ENCODE peak calls at places on chromosomes 16 and 17, in six cellular contexts. X is ascending aorta, I is A549, L is tibial artery, N is AG04450, Q is body of pancreas. B is an unnamed sample. For H3K9me3, the result is how much of the 10 kb centered on the place peaks cover.

GRCh38 chr17:7477392-7478275 is 1.8 kb downstream of the ZBTB4 start:
- DNase-seq in L (peak), I (peak), X (no peak), N (peak), Q (peak), B (peak)

GRCh38 chr16:21156767-21157467 is 1.6 kb upstream of the LDAF1 start:
- DNase-seq in Q (peak), I (peak), L (no peak), X (no peak), N (no peak), B (peak)

GRCh38 chr17:18021372-18021771 is 17.6 kb downstream of the ATPAF2 start:
- DNase-seq in N (no peak), L (no peak), X (no peak), Q (no peak), I (peak), B (no peak)

GRCh38 chr16:16071631-16072244 is 122.3 kb downstream of the ABCC1 start:
- DNase-seq in N (no peak), I (no peak), Q (peak), X (no peak), L (no peak), B (peak)

GRCh38 chr16:70746040-70746707 is 54.8 kb downstream of the VAC14 start:
- DNase-seq in X (peak), I (peak), L (peak), Q (peak), N (no peak), B (peak)

GRCh38 chr17:40551874-40552768 is 13.2 kb downstream of the CCR7 start:
- DNase-seq in X (no peak), L (peak), Q (peak), I (peak), N (peak), B (peak)

GRCh38 chr16:27922433-27922832 is 141.1 kb downstream of the GSG1L start:
- DNase-seq in X (no peak), L (no peak), I (no peak), N (no peak), Q (no peak), B (no peak)

GRCh38 chr17:44875761-44876160 is 23.5 kb downstream of the EFTUD2 start:
- DNase-seq in Q (no peak), N (no peak), I (no peak), X (no peak), L (no peak), B (no peak)

GRCh38 chr16:25258856-25259179 is 1.2 kb upstream of the ZKSCAN2 start:
- DNase-seq in L (no peak), N (no peak), X (no peak), Q (no peak), I (no peak), B (no peak)

GRCh38 chr17:5097101-5097834 is 14.4 kb downstream of the ZNF232 start:
- DNase-seq in I (no peak), N (no peak), L (peak), Q (peak), X (no peak), B (no peak)

GRCh38 chr17:5099271-5099670 is 12.4 kb downstream of the ZNF232 start:
- DNase-seq in Q (no peak), N (no peak), X (no peak), L (no peak), I (no peak), B (no peak)

GRCh38 chr17:5100832-5101231 is 10.8 kb downstream of the ZNF232 start:
- DNase-seq in X (no peak), I (no peak), Q (no peak), L (no peak), N (no peak), B (no peak)
- H3K9me3 ChIP-seq in X (under half), I (half or more), Q (under half), L (under half), N (half or more), B (under half)

GRCh38 chr17:81162491-81162890 is 2.8 kb upstream of the PVALEF start:
- DNase-seq in Q (peak), L (no peak), X (no peak), I (no peak), N (no peak), B (no peak)
- H3K4me3 ChIP-seq in Q (no peak), L (no peak), X (no peak), I (no peak), N (no peak), B (no peak)

GRCh38 chr16:86024210-86024609 is 125.2 kb downstream of the IRF8 start:
- DNase-seq in Q (no peak), L (no peak), X (no peak), I (no peak), N (no peak), B (no peak)
- H3K9me3 ChIP-seq in Q (under half), L (under half), X (under half), I (half or more), N (under half), B (under half)

DNA sequence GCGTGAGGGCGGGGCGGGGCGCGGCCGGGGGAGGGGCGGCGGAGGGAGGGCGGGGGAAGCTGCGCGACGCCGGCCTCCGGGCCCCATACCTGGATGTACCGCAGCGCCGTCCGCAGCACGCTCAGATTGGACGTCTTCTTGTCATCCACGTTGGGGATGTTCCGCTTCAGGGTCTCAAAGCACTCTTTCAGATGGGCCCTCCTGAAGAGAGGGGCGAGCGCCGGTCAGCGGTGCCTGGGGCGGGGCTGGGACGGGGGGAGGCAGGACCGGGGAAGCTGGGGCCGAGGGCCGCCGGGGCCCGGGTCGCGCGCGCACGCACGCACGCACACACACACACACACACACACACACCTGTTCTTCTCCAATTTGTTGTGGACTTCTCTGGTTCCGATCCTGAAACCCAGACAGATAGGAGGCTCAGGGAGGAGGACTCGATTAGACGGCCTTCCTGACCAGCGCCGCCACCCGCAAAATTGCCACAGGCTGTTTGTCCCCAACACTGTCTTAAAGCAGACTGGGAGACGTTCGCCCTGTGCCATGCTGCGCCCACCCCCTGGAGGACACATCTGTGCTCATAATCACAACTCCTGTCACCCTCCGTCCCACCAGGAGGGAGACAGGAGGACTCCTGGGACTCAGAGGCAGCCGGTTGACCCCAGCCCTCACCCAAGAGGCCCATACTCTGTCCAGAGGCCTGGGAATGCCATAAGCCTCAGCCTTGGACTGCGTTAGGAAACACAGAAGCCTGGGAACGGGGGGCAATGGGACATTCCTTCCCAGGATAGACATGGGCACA is 6.7 kb downstream of the MNT start:
- DNase-seq in X (no peak), N (no peak), Q (no peak), I (no peak), L (no peak), B (no peak)
- H3K4me3 ChIP-seq in X (peak), N (peak), Q (no peak), I (peak), L (peak), B (no peak)

DNA sequence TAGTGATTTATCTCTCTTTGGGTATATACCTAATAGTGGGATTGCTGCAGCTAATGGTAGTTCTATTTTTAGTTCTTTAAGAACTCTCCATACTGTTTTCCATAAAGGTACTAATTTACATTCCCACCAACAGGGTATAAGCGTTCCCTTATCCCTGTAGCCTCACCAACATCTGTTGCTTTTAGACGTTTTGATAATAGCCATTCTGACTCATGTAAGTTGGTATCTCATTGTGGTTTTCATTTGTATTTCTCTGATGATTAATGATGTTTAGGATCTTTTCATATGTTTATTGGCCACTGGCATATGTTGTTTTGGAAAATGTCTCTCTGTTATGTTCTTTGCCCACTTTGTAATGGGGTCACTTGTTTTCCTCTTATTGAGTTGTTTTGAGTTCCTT is 88.5 kb upstream of the ZNF267 start:
- DNase-seq in N (no peak), X (no peak), I (no peak), L (no peak), Q (no peak), B (no peak)
- H3K9me3 ChIP-seq in N (under half), X (under half), I (under half), L (under half), Q (under half), B (half or more)

GRCh38 chr17:58224315-58224714 is 5.3 kb upstream of the MKS1 start:
- DNase-seq in Q (no peak), X (no peak), I (peak), N (no peak), L (no peak), B (no peak)

GRCh38 chr17:58219007-58219788 is at the start of gene MKS1:
- DNase-seq in X (peak), Q (peak), N (peak), I (peak), L (peak), B (peak)

GRCh38 chr17:58215685-58216084 is 3.4 kb downstream of the MKS1 start:
- DNase-seq in X (no peak), I (peak), N (no peak), Q (no peak), L (no peak), B (no peak)

GRCh38 chr17:58219789-58220183 is 731 bp upstream of the MKS1 start:
- DNase-seq in I (no peak), X (no peak), Q (no peak), L (no peak), N (no peak), B (peak)
- H3K4me3 ChIP-seq in I (peak), X (peak), Q (no peak), L (peak), N (no peak), B (peak)

DNA sequence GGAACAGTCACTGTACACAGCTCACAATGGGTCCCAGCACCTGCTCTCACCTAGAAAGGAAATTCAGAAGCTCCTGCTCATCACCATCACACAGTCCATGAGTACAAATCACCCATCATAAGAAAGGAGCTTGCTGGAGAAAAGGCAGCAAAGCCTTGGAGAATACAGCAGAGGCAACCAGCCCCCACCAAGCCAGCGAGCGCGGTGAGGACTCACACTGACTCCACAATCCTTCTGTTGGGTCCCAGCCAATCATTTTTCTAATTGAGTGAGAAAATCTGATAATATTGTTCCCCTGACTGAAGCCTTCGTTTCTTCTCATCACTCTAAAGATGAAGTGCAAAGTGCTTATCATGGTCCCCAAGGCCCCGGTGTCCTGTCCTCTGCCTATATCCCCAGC is 298.3 kb downstream of the SLC39A11 start:
- DNase-seq in X (no peak), I (no peak), Q (no peak), N (no peak), L (no peak), B (no peak)
- H3K9me3 ChIP-seq in X (under half), I (under half), Q (under half), N (under half), L (under half), B (under half)

B was measured in HepG2.